ENCODE peak calls at places on chromosomes 11 and 22, in six cellular contexts. G is fibroblast of mammary gland; I is naive thymus-derived CD8-positive, alpha-beta T cell; S is iPS-NIHi11; O is left ventricle myocardium inferior; K is stimulated activated CD4-positive, alpha-beta T cell treated with anti-CD3 and anti-CD28 coated beads, Interleukin-1b, Interleukin-23, amount 100 ng/mL, for 24 hours. V is an unnamed sample.

GRCh38 chr22:46587067-46587471 is 33.1 kb upstream of the GRAMD4 start:
- DNase-seq in G (no peak), I (no peak), S (no peak), O (no peak), K (no peak), V (no peak)

GRCh38 chr11:30914143-30914762 is 328.1 kb upstream of the MPPED2 start:
- DNase-seq in G (peak), I (no peak), S (peak), O (peak), K (no peak), V (no peak)

GRCh38 chr11:107018274-107018901 is at the start of gene GUCY1A2:
- DNase-seq in G (no peak), I (no peak), S (peak), O (peak), K (no peak), V (no peak)

GRCh38 chr11:70942593-70942992 is 309.8 kb downstream of the SHANK2 start:
- DNase-seq in G (peak), I (no peak), S (no peak), O (no peak), K (no peak), V (no peak)

GRCh38 chr11:134498326-134499139 is 86.5 kb upstream of the B3GAT1 start:
- DNase-seq in G (no peak), I (no peak), S (no peak), O (no peak), K (no peak), V (no peak)

GRCh38 chr11:35980646-35981402 is 37.0 kb downstream of the LDLRAD3 start:
- DNase-seq in G (peak), I (no peak), S (no peak), O (no peak), K (no peak), V (no peak)

GRCh38 chr11:35165416-35166368 is 26.7 kb downstream of the CD44 start:
- DNase-seq in G (peak), I (peak), S (no peak), O (no peak), K (peak), V (peak)

GRCh38 chr11:837189-837989 is 4.6 kb downstream of the CD151 start:
- DNase-seq in G (no peak), I (no peak), S (no peak), O (no peak), K (no peak), V (no peak)

GRCh38 chr11:67409781-67410368 is 5.6 kb upstream of the CARNS1 start:
- DNase-seq in G (no peak), I (no peak), S (peak), O (no peak), K (no peak), V (no peak)

GRCh38 chr11:15176646-15177163 is 62.0 kb downstream of the INSC start:
- DNase-seq in G (no peak), I (no peak), S (no peak), O (no peak), K (no peak), V (no peak)

GRCh38 chr11:20609727-20610707 is 10.6 kb downstream of the SLC6A5 start:
- DNase-seq in G (peak), I (peak), S (peak), O (peak), K (peak), V (peak)

GRCh38 chr22:32531955-32532818 is 57.6 kb downstream of the FBXO7 start:
- DNase-seq in G (peak), I (no peak), S (peak), O (peak), K (no peak), V (no peak)

GRCh38 chr11:1760351-1761109 is 3.2 kb downstream of the CTSD start:
- DNase-seq in G (peak), I (no peak), S (no peak), O (peak), K (no peak), V (no peak)

GRCh38 chr11:64306876-64307622 is 1.7 kb downstream of the ESRRA start:
- DNase-seq in G (no peak), I (no peak), S (no peak), O (no peak), K (no peak), V (no peak)

GRCh38 chr11:114377612-114378267 is 22.6 kb downstream of the C11orf71 start:
- DNase-seq in G (peak), I (no peak), S (peak), O (no peak), K (no peak), V (no peak)

GRCh38 chr11:116885951-116886629 is 48.7 kb upstream of the APOA1 start:
- DNase-seq in G (peak), I (no peak), S (no peak), O (no peak), K (no peak), V (no peak)

GRCh38 chr11:79174045-79175008 is 266.5 kb downstream of the TENM4 start:
- DNase-seq in G (peak), I (no peak), S (peak), O (no peak), K (no peak), V (no peak)

GRCh38 chr22:45154383-45154782 is 9.3 kb upstream of the NUP50 start:
- DNase-seq in G (peak), I (no peak), S (no peak), O (no peak), K (no peak), V (no peak)

GRCh38 chr22:44906248-44906936 is 103.4 kb downstream of the PHF21B start:
- DNase-seq in G (no peak), I (no peak), S (no peak), O (no peak), K (no peak), V (no peak)

GRCh38 chr22:40400173-40400572 is 29.8 kb downstream of the SGSM3 start:
- DNase-seq in G (no peak), I (peak), S (no peak), O (no peak), K (no peak), V (no peak)

GRCh38 chr11:59463176-59463575 is 6.4 kb downstream of the OR4D6 start:
- DNase-seq in G (peak), I (no peak), S (peak), O (no peak), K (no peak), V (no peak)

GRCh38 chr11:79363861-79364378 is 76.9 kb downstream of the TENM4 start:
- DNase-seq in G (peak), I (no peak), S (no peak), O (no peak), K (no peak), V (no peak)

GRCh38 chr11:36507824-36508489 is 2.1 kb downstream of the TRAF6 start:
- DNase-seq in G (no peak), I (no peak), S (no peak), O (no peak), K (no peak), V (no peak)

GRCh38 chr11:94151903-94152677 is 23.4 kb downstream of the PANX1 start:
- DNase-seq in G (peak), I (no peak), S (peak), O (no peak), K (no peak), V (no peak)

GRCh38 chr11:116601734-116602636 is 170.8 kb downstream of the BUD13 start:
- DNase-seq in G (peak), I (no peak), S (no peak), O (no peak), K (no peak), V (no peak)

GRCh38 chr11:1749787-1750351 is 526 bp downstream of the IFITM10 start:
- DNase-seq in G (peak), I (no peak), S (no peak), O (no peak), K (no peak), V (no peak)

GRCh38 chr22:11066458-11067285 is 4461.3 kb upstream of the OR11H1 start:
- DNase-seq in G (no peak), I (no peak), S (peak), O (no peak), K (no peak), V (no peak)

GRCh38 chr11:102341844-102342318 is 5.1 kb upstream of the BIRC2 start:
- DNase-seq in G (peak), I (peak), S (peak), O (peak), K (peak), V (peak)

GRCh38 chr11:78228467-78228866 is 39.7 kb downstream of the USP35 start:
- DNase-seq in G (peak), I (no peak), S (peak), O (no peak), K (no peak), V (no peak)

GRCh38 chr11:115334932-115335788 is 169.1 kb downstream of the CADM1 start:
- DNase-seq in G (peak), I (no peak), S (peak), O (no peak), K (no peak), V (no peak)

GRCh38 chr11:11916981-11917399 is 75.2 kb downstream of the USP47 start:
- DNase-seq in G (peak), I (no peak), S (no peak), O (no peak), K (no peak), V (no peak)

GRCh38 chr11:5688482-5688881 is 1.1 kb upstream of the TRIM22 start:
- DNase-seq in G (no peak), I (no peak), S (no peak), O (no peak), K (no peak), V (no peak)

GRCh38 chr11:109209572-109209971 is 212.4 kb upstream of the C11orf87 start:
- DNase-seq in G (no peak), I (no peak), S (no peak), O (no peak), K (no peak), V (no peak)

GRCh38 chr11:78110351-78110750 is 29.1 kb downstream of the ALG8 start:
- DNase-seq in G (no peak), I (no peak), S (no peak), O (no peak), K (no peak), V (no peak)

GRCh38 chr11:2942447-2942846 is 13.2 kb upstream of the PHLDA2 start:
- DNase-seq in G (no peak), I (no peak), S (no peak), O (no peak), K (no peak), V (no peak)

GRCh38 chr22:25651332-25651731 is 86.9 kb downstream of the GRK3 start:
- DNase-seq in G (no peak), I (no peak), S (no peak), O (no peak), K (no peak), V (no peak)